ENCODE peak calls at places on chromosomes 2 and 18, in five cellular contexts. Z, C, V, L and R are unnamed samples.

GRCh38 chr2:120622159-120622869 is 113.4 kb upstream of the GLI2 start:
- DNase-seq in C (no peak), V (no peak), Z (no peak), L (no peak), R (no peak)

GRCh38 chr2:176613358-176614032 is 344.3 kb downstream of the MTX2 start:
- DNase-seq in V (peak), C (no peak), L (no peak), Z (no peak), R (peak)

GRCh38 chr2:73291461-73292315 is 1.7 kb downstream of the EGR4 start:
- DNase-seq in C (no peak), Z (peak), L (no peak), V (no peak), R (no peak)

GRCh38 chr2:134586289-134586980 is 132.4 kb downstream of the TMEM163 start:
- DNase-seq in C (no peak), Z (no peak), V (no peak), L (no peak), R (no peak)

GRCh38 chr2:11417946-11418585 is 47.9 kb downstream of the E2F6 start:
- DNase-seq in Z (no peak), V (no peak), L (no peak), C (no peak), R (peak)

GRCh38 chr18:26526128-26526965 is 22.0 kb downstream of the KCTD1 start:
- DNase-seq in L (no peak), C (peak), V (no peak), Z (no peak), R (no peak)

GRCh38 chr2:26846334-26846863 is 1.5 kb upstream of the DPYSL5 start:
- DNase-seq in C (peak), Z (peak), L (peak), V (peak), R (peak)

GRCh38 chr2:7672027-7672684 is 754.9 kb downstream of the RNF144A start:
- DNase-seq in Z (peak), V (peak), L (no peak), C (peak), R (peak)

GRCh38 chr2:54336977-54337255 is 80.9 kb upstream of the TSPYL6 start:
- DNase-seq in L (no peak), C (no peak), V (no peak), Z (no peak), R (no peak)

GRCh38 chr2:144132357-144132756 is 387.6 kb downstream of the ZEB2 start:
- DNase-seq in Z (no peak), L (no peak), C (peak), V (peak), R (peak)

GRCh38 chr2:10668402-10669012 is 21.3 kb downstream of the NOL10 start:
- DNase-seq in V (peak), Z (peak), C (peak), L (peak), R (peak)

GRCh38 chr18:68233043-68233442 is 481.9 kb downstream of the TMX3 start:
- DNase-seq in Z (no peak), C (no peak), L (no peak), V (no peak), R (no peak)

GRCh38 chr18:42184685-42185477 is 229.8 kb downstream of the PIK3C3 start:
- DNase-seq in C (no peak), V (no peak), Z (no peak), L (no peak), R (no peak)

GRCh38 chr2:115162454-115163293 is 720.2 kb downstream of the DPP10 start:
- DNase-seq in Z (no peak), L (no peak), C (no peak), V (no peak), R (no peak)

GRCh38 chr2:53751728-53752127 is 15.9 kb upstream of the CHAC2 start:
- DNase-seq in Z (peak), L (no peak), C (peak), V (peak), R (peak)

GRCh38 chr18:11728247-11728646 is 39.2 kb downstream of the GNAL start:
- DNase-seq in V (no peak), L (no peak), C (peak), Z (no peak), R (peak)

GRCh38 chr2:9178110-9178904 is 28.3 kb upstream of the ASAP2 start:
- DNase-seq in Z (no peak), V (no peak), C (no peak), L (no peak), R (no peak)

GRCh38 chr2:10362898-10363195 is 60.1 kb downstream of the HPCAL1 start:
- DNase-seq in Z (no peak), V (no peak), C (no peak), L (no peak), R (no peak)

GRCh38 chr18:45086777-45087176 is 406.1 kb downstream of the SETBP1 start:
- DNase-seq in V (no peak), Z (no peak), L (no peak), C (no peak), R (no peak)

GRCh38 chr2:68466361-68466777 is 725 bp downstream of the FBXO48 start:
- DNase-seq in L (peak), V (peak), Z (peak), C (peak), R (peak)

GRCh38 chr18:34086370-34086769 is 138.3 kb downstream of the NOL4 start:
- DNase-seq in L (no peak), Z (no peak), C (no peak), V (no peak), R (no peak)

GRCh38 chr2:65316072-65316471 is 88.4 kb downstream of the ACTR2 start:
- DNase-seq in V (no peak), Z (no peak), L (peak), C (no peak), R (peak)

GRCh38 chr18:36561046-36561445 is 263.5 kb downstream of the FHOD3 start:
- DNase-seq in V (no peak), C (no peak), L (no peak), Z (no peak), R (no peak)

GRCh38 chr2:88220733-88221132 is 50.6 kb downstream of the THNSL2 start:
- DNase-seq in V (no peak), C (no peak), Z (no peak), L (no peak), R (no peak)

GRCh38 chr18:67476585-67476984 is 39.9 kb downstream of the DSEL start:
- DNase-seq in C (peak), L (no peak), V (no peak), Z (no peak), R (no peak)

GRCh38 chr2:215598376-215598975 is 162.6 kb upstream of the FN1 start:
- DNase-seq in C (peak), V (peak), L (no peak), Z (no peak), R (no peak)

GRCh38 chr2:237085261-237086221 is at the start of gene COPS8:
- DNase-seq in L (peak), C (peak), Z (peak), V (peak), R (peak)
- TF ChIP-seq CTCF in L (peak), C (peak), Z (no peak), V (peak), R (no peak)

GRCh38 chr2:128233790-128234395 is 84.8 kb downstream of the HS6ST1 start:
- DNase-seq in V (no peak), C (no peak), Z (no peak), L (no peak), R (no peak)
- TF ChIP-seq CTCF in V (peak), C (no peak), Z (no peak), L (no peak), R (no peak)

GRCh38 chr2:127558911-127559310 is 23.4 kb downstream of the MYO7B start:
- DNase-seq in L (no peak), C (no peak), Z (no peak), V (no peak), R (no peak)

GRCh38 chr2:127561371-127561770 is 25.9 kb downstream of the MYO7B start:
- DNase-seq in V (no peak), C (no peak), Z (no peak), L (no peak), R (no peak)

GRCh38 chr2:127559454-127559853 is 24.0 kb downstream of the MYO7B start:
- DNase-seq in Z (no peak), V (no peak), C (no peak), L (no peak), R (no peak)

GRCh38 chr2:127560929-127561275 is 25.4 kb downstream of the MYO7B start:
- DNase-seq in C (peak), V (no peak), Z (no peak), L (no peak), R (peak)

GRCh38 chr2:127560201-127560928 is 24.9 kb downstream of the MYO7B start:
- DNase-seq in Z (no peak), L (no peak), C (no peak), V (no peak), R (no peak)
- TF ChIP-seq CTCF in Z (no peak), L (peak), C (no peak), V (no peak), R (no peak)

GRCh38 chr2:178478102-178478441 is 328 bp downstream of the FKBP7 start:
- DNase-seq in C (peak), V (no peak), Z (peak), L (no peak), R (peak)

GRCh38 chr2:178479275-178479616 is 846 bp upstream of the FKBP7 start:
- DNase-seq in V (no peak), L (no peak), Z (no peak), C (no peak), R (no peak)

GRCh38 chr2:178479758-178480226 is 465 bp upstream of the PLEKHA3 start:
- DNase-seq in C (no peak), V (no peak), Z (no peak), L (no peak), R (peak)

GRCh38 chr2:178477443-178478099 is 829 bp downstream of the FKBP7 start:
- DNase-seq in C (no peak), L (no peak), Z (no peak), V (no peak), R (no peak)

DNA sequence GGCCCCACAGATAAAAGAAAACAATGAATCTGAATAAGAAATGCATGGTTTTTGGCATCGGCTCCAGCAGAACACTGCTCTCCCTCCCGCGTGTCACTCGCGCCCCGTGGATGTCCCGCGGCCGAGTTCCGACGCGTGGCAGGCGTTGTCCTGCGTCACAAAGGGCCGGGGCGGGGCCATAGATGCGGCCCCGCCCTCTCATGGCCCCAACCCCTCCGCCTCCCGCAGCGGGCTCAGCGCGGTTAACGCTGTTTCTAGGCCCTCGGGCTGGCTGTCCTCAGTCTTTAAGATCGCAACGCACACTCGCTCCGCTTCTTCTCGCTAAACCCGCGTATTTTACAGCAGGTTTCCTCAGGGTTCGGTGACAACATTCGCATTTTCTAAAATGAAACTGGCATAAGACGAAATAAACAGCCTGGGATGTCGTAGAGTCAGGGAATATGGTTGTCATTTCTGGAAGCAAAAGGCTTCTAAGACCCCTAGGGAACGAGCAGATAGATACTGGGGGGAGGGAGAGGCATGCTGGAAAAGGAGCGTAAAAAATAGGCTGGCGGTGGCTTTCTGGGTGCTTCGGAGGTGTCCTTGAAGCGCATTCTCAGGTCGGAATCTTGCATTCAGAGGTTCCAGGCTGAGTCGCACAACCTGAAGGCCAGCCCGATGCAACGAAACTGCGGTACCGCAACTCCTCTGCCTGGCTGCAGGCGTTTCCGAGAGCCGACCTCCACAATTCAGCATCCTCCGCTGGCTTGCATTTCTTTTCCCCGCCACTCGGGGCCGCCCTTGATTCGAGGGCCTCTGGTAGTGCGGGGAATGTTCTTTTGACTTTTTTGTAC is at the start of gene FKBP7:
- DNase-seq in Z (peak), L (peak), C (peak), V (peak), R (peak)
- TF ChIP-seq CTCF in Z (peak), L (peak), C (peak), V (peak), R (peak)

GRCh38 chr2:38997784-38998183 is 108.1 kb downstream of the ARHGEF33 start:
- DNase-seq in V (peak), C (peak), Z (no peak), L (peak), R (peak)

DNA sequence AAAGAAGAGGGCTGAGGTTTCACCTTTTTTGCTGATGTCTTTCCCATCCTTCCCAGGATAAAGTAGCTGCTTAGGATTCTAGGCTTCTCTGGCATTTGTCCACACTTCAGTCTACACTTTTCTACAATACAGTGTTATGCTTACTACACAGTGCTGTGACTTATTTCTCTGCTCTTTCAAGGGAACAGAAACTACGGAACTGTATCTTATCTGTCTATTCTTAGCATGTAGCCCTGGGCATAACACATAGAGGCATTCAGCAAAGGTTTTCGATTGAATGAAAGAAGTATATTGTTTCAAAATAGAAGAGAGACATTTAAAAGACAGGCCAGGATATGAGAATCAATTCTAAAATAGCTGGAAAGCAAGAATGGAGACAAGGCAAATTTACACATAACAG is 110.9 kb downstream of the ARHGEF33 start:
- DNase-seq in L (no peak), C (no peak), Z (no peak), V (no peak), R (no peak)
- TF ChIP-seq CTCF in L (no peak), C (no peak), Z (no peak), V (no peak), R (no peak)